ENCODE peak calls at places on chromosomes 7 and 10, in four cellular contexts. C, G, F and B are unnamed samples.

GRCh38 chr7:31051598-31052503 is at the start of gene ADCYAP1R1:
- DNase-seq in F (peak; percentile 28), C (no peak), G (peak; percentile 32), B (no peak)

GRCh38 chr10:110780704-110781103 is 91.0 kb upstream of the PDCD4 start:
- DNase-seq in F (no peak), C (no peak), G (peak; percentile 51), B (no peak)

GRCh38 chr7:99373086-99374066 is 1.2 kb upstream of the ARPC1B start:
- DNase-seq in F (no peak), G (no peak), C (no peak), B (no peak)

GRCh38 chr7:101691822-101692384 is 62.8 kb upstream of the MYL10 start:
- DNase-seq in C (no peak), F (no peak), G (no peak), B (peak; percentile 60)

GRCh38 chr10:52571018-52571417 is 201.6 kb downstream of the MBL2 start:
- DNase-seq in F (no peak), G (no peak), C (no peak), B (no peak)

GRCh38 chr10:8079126-8079525 is 24.6 kb downstream of the GATA3 start:
- DNase-seq in G (no peak), C (no peak), F (no peak), B (no peak)

GRCh38 chr10:121832647-121833046 is 95.2 kb downstream of the ATE1 start:
- DNase-seq in C (no peak), G (no peak), F (no peak), B (no peak)

GRCh38 chr7:32958046-32959025 is 1.1 kb downstream of the FKBP9 start:
- DNase-seq in G (peak; percentile 39), C (no peak), F (no peak), B (no peak)

GRCh38 chr7:93992423-93993110 is 11.6 kb downstream of the BET1 start:
- DNase-seq in F (no peak), C (peak; percentile 22), G (no peak), B (no peak)

GRCh38 chr7:157949711-157950110 is 612.9 kb downstream of the DNAJB6 start:
- DNase-seq in C (no peak), G (no peak), F (no peak), B (no peak)

GRCh38 chr10:102196893-102197292 is 29.2 kb upstream of the ELOVL3 start:
- DNase-seq in G (no peak), C (no peak), F (no peak), B (no peak)

GRCh38 chr7:102300643-102301211 is 14.1 kb downstream of the SH2B2 start:
- DNase-seq in G (no peak), F (no peak), C (no peak), B (no peak)